ENCODE peak calls at places on chromosomes 5 and 9, in ten cellular contexts. M, X, E, A, B, Z, Q, F, H and P are unnamed samples.

GRCh38 chr5:67197536-67197935 is 937 bp upstream of the CD180 start:
- DNase-seq in M (no peak), X (no peak), E (no peak), A (no peak), B (no peak), Z (no peak), Q (no peak), F (no peak), H (no peak), P (no peak)

GRCh38 chr5:116361171-116361967 is 213.3 kb downstream of the SEMA6A start:
- DNase-seq in M (no peak), X (no peak), E (peak; percentile 52), A (no peak), B (no peak), Z (no peak), Q (no peak), F (peak; percentile 71), H (peak; percentile 33), P (no peak)

GRCh38 chr9:17587113-17587512 is 8.2 kb downstream of the SH3GL2 start:
- DNase-seq in M (no peak), X (no peak), E (no peak), A (no peak), B (no peak), Z (no peak), Q (no peak), F (no peak), H (no peak), P (no peak)

GRCh38 chr5:172377856-172378255 is 76.5 kb downstream of the SH3PXD2B start:
- DNase-seq in M (no peak), X (peak; percentile 46), E (no peak), A (peak; percentile 29), B (no peak), Z (no peak), Q (no peak), F (no peak), H (no peak), P (no peak)

GRCh38 chr9:135971892-135972291 is 10.7 kb upstream of the UBAC1 start:
- DNase-seq in M (peak; percentile 40), X (no peak), E (no peak), A (peak; percentile 72), B (no peak), Z (peak; percentile 10), Q (no peak), F (peak; percentile 94), H (no peak), P (no peak)

GRCh38 chr5:29524197-29524596 is 1669.3 kb upstream of the CDH6 start:
- DNase-seq in M (no peak), X (no peak), E (no peak), A (no peak), B (no peak), Z (no peak), Q (no peak), F (no peak), H (no peak), P (no peak)

GRCh38 chr5:177596775-177597238 is 3.1 kb upstream of the B4GALT7 start:
- DNase-seq in M (no peak), X (no peak), E (no peak), A (no peak), B (no peak), Z (no peak), Q (no peak), F (no peak), H (no peak), P (no peak)

GRCh38 chr9:130997925-130998595 is 10.9 kb upstream of the LAMC3 start:
- DNase-seq in M (no peak), X (peak; percentile 48), E (peak; percentile 57), A (peak; percentile 66), B (peak; percentile 57), Z (no peak), Q (no peak), F (peak; percentile 99), H (peak; percentile 62), P (no peak)

GRCh38 chr5:72067682-72068470 is 39.4 kb upstream of the MAP1B start:
- DNase-seq in M (no peak), X (no peak), E (no peak), A (no peak), B (peak; percentile 71), Z (no peak), Q (peak; percentile 74), F (no peak), H (peak; percentile 67), P (peak; percentile 62)

GRCh38 chr9:7164440-7165349 is 406.9 kb downstream of the KDM4C start:
- DNase-seq in M (no peak), X (no peak), E (no peak), A (no peak), B (no peak), Z (no peak), Q (no peak), F (no peak), H (no peak), P (no peak)